ENCODE peak calls at places on chromosomes 13 and 19, in nine cellular contexts. U is NCI-H69; E is KBM-7; W is HFFc6; T is fibroblast of mammary gland; C is amygdala; Z is stimulated activated CD4-positive, alpha-beta T cell treated with anti-CD3 and anti-CD28 coated beads, Interleukin-4, amount 100 ng/mL, for 1 hour; D is NCI-H2107; P is SW 1271. G is an unnamed sample.
A peak's percentile ranks its signal among the peaks of the same experiment; 100 is the strongest.

GRCh38 chr19:3257071-3257470 is 32.6 kb downstream of the CELF5 start:
- DNase-seq in U (no peak), E (no peak), W (no peak), T (no peak), C (no peak), Z (no peak), D (no peak), P (no peak), G (no peak)

GRCh38 chr13:53068841-53069520 is 40.4 kb downstream of the OLFM4 start:
- DNase-seq in U (peak; percentile 92), E (no peak), W (no peak), T (no peak), C (no peak), Z (no peak), D (peak; percentile 24), P (no peak), G (peak; percentile 21)

GRCh38 chr19:49981603-49982593 is 20.9 kb upstream of the SIGLEC11 start:
- DNase-seq in U (no peak), E (no peak), W (no peak), T (no peak), C (no peak), Z (no peak), D (no peak), P (no peak), G (no peak)

GRCh38 chr13:113405481-113406300 is 41.8 kb upstream of the GRTP1 start:
- DNase-seq in U (peak; percentile 69), E (no peak), W (no peak), T (no peak), C (no peak), Z (no peak), D (no peak), P (no peak), G (peak; percentile 8)

GRCh38 chr13:19567820-19568534 is 6.6 kb upstream of the TPTE2 start:
- DNase-seq in U (no peak), E (no peak), W (no peak), T (no peak), C (no peak), Z (no peak), D (no peak), P (no peak), G (no peak)

GRCh38 chr13:40562975-40563349 is 103.5 kb downstream of the FOXO1 start:
- DNase-seq in U (no peak), E (peak; percentile 11), W (no peak), T (no peak), C (no peak), Z (no peak), D (no peak), P (no peak), G (no peak)

GRCh38 chr13:92951273-92951820 is 275.3 kb upstream of the GPC6 start:
- DNase-seq in U (peak; percentile 24), E (no peak), W (no peak), T (no peak), C (no peak), Z (no peak), D (no peak), P (no peak), G (no peak)

GRCh38 chr19:54154603-54155345 is 4.7 kb downstream of the LENG1 start:
- DNase-seq in U (no peak), E (no peak), W (peak; percentile 56), T (peak; percentile 83), C (no peak), Z (peak; percentile 22), D (no peak), P (no peak), G (no peak)

GRCh38 chr19:16328824-16329482 is 4.3 kb downstream of the KLF2 start:
- DNase-seq in U (peak; percentile 16), E (no peak), W (no peak), T (no peak), C (no peak), Z (peak; percentile 15), D (no peak), P (peak; percentile 34), G (no peak)

GRCh38 chr19:32837531-32837930 is 32.0 kb downstream of the SLC7A9 start:
- DNase-seq in U (no peak), E (no peak), W (no peak), T (peak; percentile 3), C (no peak), Z (no peak), D (no peak), P (no peak), G (no peak)

GRCh38 chr19:51082641-51083040 is at the start of gene KLK14:
- DNase-seq in U (no peak), E (no peak), W (no peak), T (no peak), C (no peak), Z (no peak), D (no peak), P (no peak), G (no peak)

GRCh38 chr19:39858541-39858940 is 12.4 kb upstream of the FBL start:
- DNase-seq in U (peak; percentile 29), E (no peak), W (peak; percentile 38), T (peak; percentile 8), C (no peak), Z (no peak), D (no peak), P (no peak), G (no peak)

GRCh38 chr13:60591348-60591747 is 194.3 kb downstream of the TDRD3 start:
- DNase-seq in U (peak; percentile 55), E (peak; percentile 31), W (peak; percentile 1), T (peak; percentile 93), C (no peak), Z (no peak), D (peak; percentile 17), P (no peak), G (no peak)

GRCh38 chr13:20525144-20525600 is 485 bp downstream of the CRYL1 start:
- DNase-seq in U (peak; percentile 39), E (no peak), W (no peak), T (peak; percentile 11), C (peak; percentile 41), Z (peak; percentile 9), D (no peak), P (no peak), G (no peak)

GRCh38 chr13:40983269-40983668 is 35.8 kb downstream of the ELF1 start:
- DNase-seq in U (no peak), E (no peak), W (no peak), T (peak; percentile 45), C (no peak), Z (no peak), D (no peak), P (no peak), G (no peak)

GRCh38 chr13:20848944-20849343 is 53.6 kb downstream of the XPO4 start:
- DNase-seq in U (peak; percentile 71), E (no peak), W (no peak), T (no peak), C (no peak), Z (no peak), D (no peak), P (no peak), G (no peak)

GRCh38 chr19:35006342-35006998 is 6.3 kb downstream of the GRAMD1A start:
- DNase-seq in U (peak; percentile 89), E (no peak), W (peak; percentile 35), T (peak; percentile 42), C (no peak), Z (no peak), D (no peak), P (peak; percentile 32), G (no peak)

GRCh38 chr19:31064486-31064885 is 284.8 kb downstream of the TSHZ3 start:
- DNase-seq in U (no peak), E (no peak), W (no peak), T (no peak), C (no peak), Z (no peak), D (no peak), P (no peak), G (no peak)

GRCh38 chr19:19406878-19407639 is 1.6 kb downstream of the GATAD2A start:
- DNase-seq in U (peak; percentile 45), E (peak; percentile 43), W (peak; percentile 70), T (peak; percentile 57), C (no peak), Z (peak; percentile 54), D (no peak), P (no peak), G (no peak)

GRCh38 chr19:55106591-55106990 is 10.8 kb downstream of the PPP1R12C start:
- DNase-seq in U (no peak), E (no peak), W (no peak), T (no peak), C (no peak), Z (no peak), D (no peak), P (no peak), G (no peak)

GRCh38 chr19:41641879-41642485 is 15.1 kb upstream of the CEACAM4 start:
- DNase-seq in U (peak; percentile 84), E (peak; percentile 56), W (peak; percentile 47), T (peak; percentile 54), C (peak; percentile 8), Z (peak; percentile 62), D (peak; percentile 37), P (no peak), G (peak; percentile 30)

GRCh38 chr13:60572003-60572792 is 175.2 kb downstream of the TDRD3 start:
- DNase-seq in U (peak; percentile 94), E (peak; percentile 29), W (peak; percentile 37), T (peak; percentile 77), C (no peak), Z (no peak), D (no peak), P (no peak), G (no peak)

G was measured in tibial nerve.